ENCODE peak calls at places on chromosomes 4 and X, in nine cellular contexts. One of them, this sample, is unnamed.

GRCh38 chr4:3106339-3107186 is 32.1 kb downstream of the HTT start:
- DNase-seq in psoas muscle: peak
- DNase-seq in NCI-H748 treated with DMSO at 0.1 percent for 48 hours: no peak
- DNase-seq in NCI-H1694 treated with DMSO at 0.1 percent for 48 hours: peak
- DNase-seq in BE2C: peak
- DNase-seq in pons: peak
- DNase-seq in caudate nucleus: peak
- DNase-seq in A549: peak
- DNase-seq in LHCN-M2: peak
- DNase-seq in this sample: peak

GRCh38 chrX:22135171-22135711 is 103.1 kb downstream of the PHEX start:
- DNase-seq in psoas muscle: no peak
- DNase-seq in caudate nucleus: peak
- DNase-seq in pons: peak
- DNase-seq in NCI-H1694 treated with DMSO at 0.1 percent for 48 hours: peak
- DNase-seq in A549: no peak
- DNase-seq in LHCN-M2: peak
- DNase-seq in BE2C: peak
- DNase-seq in NCI-H748 treated with DMSO at 0.1 percent for 48 hours: no peak
- DNase-seq in this sample: peak

GRCh38 chrX:18793601-18794089 is 86.2 kb downstream of the PPEF1 start:
- DNase-seq in BE2C: no peak
- DNase-seq in A549: peak
- DNase-seq in pons: no peak
- DNase-seq in psoas muscle: no peak
- DNase-seq in NCI-H1694 treated with DMSO at 0.1 percent for 48 hours: peak
- DNase-seq in LHCN-M2: peak
- DNase-seq in caudate nucleus: no peak
- DNase-seq in NCI-H748 treated with DMSO at 0.1 percent for 48 hours: no peak
- DNase-seq in this sample: peak

GRCh38 chr4:6944311-6945051 is 34.9 kb downstream of the TBC1D14 start:
- DNase-seq in NCI-H748 treated with DMSO at 0.1 percent for 48 hours: no peak
- DNase-seq in caudate nucleus: no peak
- DNase-seq in pons: no peak
- DNase-seq in NCI-H1694 treated with DMSO at 0.1 percent for 48 hours: no peak
- DNase-seq in A549: no peak
- DNase-seq in psoas muscle: no peak
- DNase-seq in LHCN-M2: no peak
- DNase-seq in BE2C: no peak
- DNase-seq in this sample: no peak

GRCh38 chr4:76197971-76198410 is 15.6 kb downstream of the SCARB2 start:
- DNase-seq in psoas muscle: peak
- DNase-seq in NCI-H748 treated with DMSO at 0.1 percent for 48 hours: peak
- DNase-seq in LHCN-M2: peak
- DNase-seq in caudate nucleus: peak
- DNase-seq in NCI-H1694 treated with DMSO at 0.1 percent for 48 hours: peak
- DNase-seq in BE2C: peak
- DNase-seq in pons: peak
- DNase-seq in A549: no peak
- DNase-seq in this sample: peak

GRCh38 chr4:126627255-126627654 is 1005.5 kb upstream of the INTU start:
- DNase-seq in psoas muscle: no peak
- DNase-seq in A549: no peak
- DNase-seq in NCI-H1694 treated with DMSO at 0.1 percent for 48 hours: peak
- DNase-seq in LHCN-M2: peak
- DNase-seq in NCI-H748 treated with DMSO at 0.1 percent for 48 hours: no peak
- DNase-seq in pons: no peak
- DNase-seq in caudate nucleus: no peak
- DNase-seq in BE2C: peak
- DNase-seq in this sample: no peak

GRCh38 chrX:149045645-149046210 is 459.4 kb downstream of the IDS start:
- DNase-seq in BE2C: no peak
- DNase-seq in NCI-H748 treated with DMSO at 0.1 percent for 48 hours: no peak
- DNase-seq in NCI-H1694 treated with DMSO at 0.1 percent for 48 hours: no peak
- DNase-seq in A549: no peak
- DNase-seq in LHCN-M2: no peak
- DNase-seq in pons: no peak
- DNase-seq in caudate nucleus: no peak
- DNase-seq in psoas muscle: no peak
- DNase-seq in this sample: no peak

GRCh38 chrX:55161581-55161980 is 58.6 kb upstream of the PAGE5 start:
- DNase-seq in psoas muscle: no peak
- DNase-seq in BE2C: no peak
- DNase-seq in pons: peak
- DNase-seq in LHCN-M2: peak
- DNase-seq in A549: no peak
- DNase-seq in caudate nucleus: no peak
- DNase-seq in NCI-H1694 treated with DMSO at 0.1 percent for 48 hours: no peak
- DNase-seq in NCI-H748 treated with DMSO at 0.1 percent for 48 hours: no peak
- DNase-seq in this sample: peak

GRCh38 chrX:66046612-66047235 is 6.8 kb upstream of the VSIG4 start:
- DNase-seq in pons: no peak
- DNase-seq in LHCN-M2: no peak
- DNase-seq in NCI-H748 treated with DMSO at 0.1 percent for 48 hours: no peak
- DNase-seq in A549: no peak
- DNase-seq in psoas muscle: no peak
- DNase-seq in caudate nucleus: no peak
- DNase-seq in BE2C: no peak
- DNase-seq in NCI-H1694 treated with DMSO at 0.1 percent for 48 hours: no peak
- DNase-seq in this sample: no peak

GRCh38 chr4:140096921-140097320 is 57.1 kb downstream of the MAML3 start:
- DNase-seq in LHCN-M2: no peak
- DNase-seq in A549: no peak
- DNase-seq in caudate nucleus: no peak
- DNase-seq in NCI-H748 treated with DMSO at 0.1 percent for 48 hours: no peak
- DNase-seq in psoas muscle: no peak
- DNase-seq in BE2C: no peak
- DNase-seq in NCI-H1694 treated with DMSO at 0.1 percent for 48 hours: no peak
- DNase-seq in pons: no peak
- DNase-seq in this sample: no peak

GRCh38 chr4:37666625-37667071 is 19.5 kb downstream of the RELL1 start:
- DNase-seq in BE2C: no peak
- DNase-seq in NCI-H748 treated with DMSO at 0.1 percent for 48 hours: no peak
- DNase-seq in A549: peak
- DNase-seq in psoas muscle: peak
- DNase-seq in caudate nucleus: no peak
- DNase-seq in LHCN-M2: peak
- DNase-seq in pons: no peak
- DNase-seq in NCI-H1694 treated with DMSO at 0.1 percent for 48 hours: no peak
- DNase-seq in this sample: peak

GRCh38 chrX:1222511-1223252 is 10.2 kb upstream of the CRLF2 start:
- DNase-seq in caudate nucleus: no peak
- DNase-seq in NCI-H1694 treated with DMSO at 0.1 percent for 48 hours: no peak
- DNase-seq in pons: no peak
- DNase-seq in NCI-H748 treated with DMSO at 0.1 percent for 48 hours: no peak
- DNase-seq in psoas muscle: no peak
- DNase-seq in BE2C: no peak
- DNase-seq in LHCN-M2: peak
- DNase-seq in A549: peak
- DNase-seq in this sample: peak

GRCh38 chr4:113293043-113293560 is 243.6 kb downstream of the ANK2 start:
- DNase-seq in BE2C: no peak
- DNase-seq in NCI-H748 treated with DMSO at 0.1 percent for 48 hours: no peak
- DNase-seq in LHCN-M2: no peak
- DNase-seq in caudate nucleus: no peak
- DNase-seq in NCI-H1694 treated with DMSO at 0.1 percent for 48 hours: no peak
- DNase-seq in pons: peak
- DNase-seq in A549: no peak
- DNase-seq in psoas muscle: peak
- DNase-seq in this sample: no peak

GRCh38 chr4:158841540-158841939 is 72.7 kb downstream of the FNIP2 start:
- DNase-seq in NCI-H748 treated with DMSO at 0.1 percent for 48 hours: no peak
- DNase-seq in caudate nucleus: no peak
- DNase-seq in psoas muscle: no peak
- DNase-seq in BE2C: no peak
- DNase-seq in A549: no peak
- DNase-seq in NCI-H1694 treated with DMSO at 0.1 percent for 48 hours: no peak
- DNase-seq in pons: no peak
- DNase-seq in LHCN-M2: no peak
- DNase-seq in this sample: no peak

GRCh38 chr4:168923526-168924194 is 86.4 kb downstream of the CBR4 start:
- DNase-seq in NCI-H1694 treated with DMSO at 0.1 percent for 48 hours: peak
- DNase-seq in caudate nucleus: peak
- DNase-seq in BE2C: peak
- DNase-seq in NCI-H748 treated with DMSO at 0.1 percent for 48 hours: peak
- DNase-seq in LHCN-M2: peak
- DNase-seq in psoas muscle: no peak
- DNase-seq in pons: peak
- DNase-seq in A549: peak
- DNase-seq in this sample: peak

GRCh38 chrX:34300871-34301270 is 168.8 kb upstream of the FAM47A start:
- DNase-seq in NCI-H748 treated with DMSO at 0.1 percent for 48 hours: peak
- DNase-seq in NCI-H1694 treated with DMSO at 0.1 percent for 48 hours: peak
- DNase-seq in BE2C: peak
- DNase-seq in psoas muscle: no peak
- DNase-seq in LHCN-M2: peak
- DNase-seq in caudate nucleus: no peak
- DNase-seq in A549: no peak
- DNase-seq in pons: peak
- DNase-seq in this sample: peak

GRCh38 chr4:72468904-72469502 is 100.0 kb downstream of the ADAMTS3 start:
- DNase-seq in BE2C: no peak
- DNase-seq in A549: peak
- DNase-seq in psoas muscle: no peak
- DNase-seq in caudate nucleus: no peak
- DNase-seq in LHCN-M2: peak
- DNase-seq in pons: peak
- DNase-seq in NCI-H1694 treated with DMSO at 0.1 percent for 48 hours: peak
- DNase-seq in NCI-H748 treated with DMSO at 0.1 percent for 48 hours: no peak
- DNase-seq in this sample: peak

GRCh38 chr4:186765673-186766546 is 42.3 kb upstream of the FAT1 start:
- DNase-seq in psoas muscle: no peak
- DNase-seq in LHCN-M2: peak
- DNase-seq in A549: no peak
- DNase-seq in caudate nucleus: no peak
- DNase-seq in NCI-H748 treated with DMSO at 0.1 percent for 48 hours: no peak
- DNase-seq in NCI-H1694 treated with DMSO at 0.1 percent for 48 hours: no peak
- DNase-seq in pons: no peak
- DNase-seq in BE2C: no peak
- DNase-seq in this sample: peak

GRCh38 chr4:142095886-142096605 is 459.7 kb downstream of the IL15 start:
- DNase-seq in pons: peak
- DNase-seq in psoas muscle: no peak
- DNase-seq in caudate nucleus: no peak
- DNase-seq in NCI-H1694 treated with DMSO at 0.1 percent for 48 hours: no peak
- DNase-seq in LHCN-M2: peak
- DNase-seq in BE2C: peak
- DNase-seq in A549: peak
- DNase-seq in NCI-H748 treated with DMSO at 0.1 percent for 48 hours: no peak
- DNase-seq in this sample: peak

GRCh38 chr4:56941403-56941802 is 33.7 kb downstream of the REST start:
- DNase-seq in A549: no peak
- DNase-seq in NCI-H1694 treated with DMSO at 0.1 percent for 48 hours: no peak
- DNase-seq in BE2C: no peak
- DNase-seq in NCI-H748 treated with DMSO at 0.1 percent for 48 hours: no peak
- DNase-seq in pons: no peak
- DNase-seq in caudate nucleus: no peak
- DNase-seq in psoas muscle: no peak
- DNase-seq in LHCN-M2: no peak
- DNase-seq in this sample: no peak

GRCh38 chr4:153971878-153972277 is 183.0 kb upstream of the SFRP2 start:
- DNase-seq in NCI-H748 treated with DMSO at 0.1 percent for 48 hours: no peak
- DNase-seq in LHCN-M2: no peak
- DNase-seq in BE2C: no peak
- DNase-seq in NCI-H1694 treated with DMSO at 0.1 percent for 48 hours: no peak
- DNase-seq in caudate nucleus: no peak
- DNase-seq in A549: no peak
- DNase-seq in psoas muscle: no peak
- DNase-seq in pons: no peak
- DNase-seq in this sample: no peak

GRCh38 chrX:43589735-43590515 is 66.2 kb upstream of the MAOA start:
- DNase-seq in NCI-H1694 treated with DMSO at 0.1 percent for 48 hours: no peak
- DNase-seq in A549: no peak
- DNase-seq in NCI-H748 treated with DMSO at 0.1 percent for 48 hours: no peak
- DNase-seq in psoas muscle: no peak
- DNase-seq in LHCN-M2: peak
- DNase-seq in caudate nucleus: no peak
- DNase-seq in BE2C: no peak
- DNase-seq in pons: no peak
- DNase-seq in this sample: no peak

GRCh38 chr4:141636771-141637460 is 533 bp downstream of the IL15 start:
- DNase-seq in BE2C: peak
- DNase-seq in LHCN-M2: peak
- DNase-seq in pons: no peak
- DNase-seq in caudate nucleus: no peak
- DNase-seq in NCI-H1694 treated with DMSO at 0.1 percent for 48 hours: no peak
- DNase-seq in psoas muscle: peak
- DNase-seq in A549: peak
- DNase-seq in NCI-H748 treated with DMSO at 0.1 percent for 48 hours: no peak
- DNase-seq in this sample: peak

GRCh38 chr4:130183096-130183495 is 1087.1 kb downstream of the C4orf33 start:
- DNase-seq in A549: no peak
- DNase-seq in NCI-H748 treated with DMSO at 0.1 percent for 48 hours: no peak
- DNase-seq in LHCN-M2: no peak
- DNase-seq in caudate nucleus: no peak
- DNase-seq in NCI-H1694 treated with DMSO at 0.1 percent for 48 hours: no peak
- DNase-seq in psoas muscle: no peak
- DNase-seq in BE2C: no peak
- DNase-seq in pons: no peak
- DNase-seq in this sample: no peak

GRCh38 chr4:65381648-65382047 is 288.6 kb downstream of the EPHA5 start:
- DNase-seq in A549: no peak
- DNase-seq in LHCN-M2: no peak
- DNase-seq in NCI-H748 treated with DMSO at 0.1 percent for 48 hours: no peak
- DNase-seq in pons: no peak
- DNase-seq in BE2C: no peak
- DNase-seq in caudate nucleus: no peak
- DNase-seq in psoas muscle: no peak
- DNase-seq in NCI-H1694 treated with DMSO at 0.1 percent for 48 hours: no peak
- DNase-seq in this sample: no peak

GRCh38 chrX:150777328-150777992 is 84.3 kb downstream of the MTMR1 start:
- DNase-seq in BE2C: no peak
- DNase-seq in pons: no peak
- DNase-seq in caudate nucleus: no peak
- DNase-seq in NCI-H1694 treated with DMSO at 0.1 percent for 48 hours: no peak
- DNase-seq in psoas muscle: no peak
- DNase-seq in A549: no peak
- DNase-seq in LHCN-M2: no peak
- DNase-seq in NCI-H748 treated with DMSO at 0.1 percent for 48 hours: no peak
- DNase-seq in this sample: no peak

GRCh38 chr4:94758141-94758699 is 465 bp downstream of the BMPR1B start:
- DNase-seq in caudate nucleus: peak
- DNase-seq in NCI-H1694 treated with DMSO at 0.1 percent for 48 hours: no peak
- DNase-seq in A549: no peak
- DNase-seq in pons: no peak
- DNase-seq in psoas muscle: peak
- DNase-seq in NCI-H748 treated with DMSO at 0.1 percent for 48 hours: no peak
- DNase-seq in LHCN-M2: peak
- DNase-seq in BE2C: peak
- DNase-seq in this sample: peak

GRCh38 chrX:69024931-69025330 is 140.3 kb downstream of the PJA1 start:
- DNase-seq in LHCN-M2: peak
- DNase-seq in A549: no peak
- DNase-seq in NCI-H1694 treated with DMSO at 0.1 percent for 48 hours: no peak
- DNase-seq in psoas muscle: peak
- DNase-seq in NCI-H748 treated with DMSO at 0.1 percent for 48 hours: no peak
- DNase-seq in pons: no peak
- DNase-seq in caudate nucleus: no peak
- DNase-seq in BE2C: peak
- DNase-seq in this sample: peak

GRCh38 chr4:184693056-184693455 is 40.8 kb downstream of the CENPU start:
- DNase-seq in NCI-H1694 treated with DMSO at 0.1 percent for 48 hours: no peak
- DNase-seq in pons: no peak
- DNase-seq in psoas muscle: no peak
- DNase-seq in NCI-H748 treated with DMSO at 0.1 percent for 48 hours: no peak
- DNase-seq in LHCN-M2: no peak
- DNase-seq in caudate nucleus: no peak
- DNase-seq in BE2C: no peak
- DNase-seq in A549: no peak
- DNase-seq in this sample: no peak

GRCh38 chr4:82648356-82648755 is 86.6 kb upstream of the TMEM150C start:
- DNase-seq in LHCN-M2: peak
- DNase-seq in psoas muscle: no peak
- DNase-seq in NCI-H1694 treated with DMSO at 0.1 percent for 48 hours: no peak
- DNase-seq in NCI-H748 treated with DMSO at 0.1 percent for 48 hours: no peak
- DNase-seq in pons: no peak
- DNase-seq in A549: no peak
- DNase-seq in caudate nucleus: no peak
- DNase-seq in BE2C: no peak
- DNase-seq in this sample: no peak

GRCh38 chr4:80125252-80126177 is 52.5 kb upstream of the ANTXR2 start:
- DNase-seq in BE2C: no peak
- DNase-seq in A549: no peak
- DNase-seq in caudate nucleus: no peak
- DNase-seq in NCI-H1694 treated with DMSO at 0.1 percent for 48 hours: peak
- DNase-seq in LHCN-M2: peak
- DNase-seq in psoas muscle: no peak
- DNase-seq in pons: peak
- DNase-seq in NCI-H748 treated with DMSO at 0.1 percent for 48 hours: no peak
- DNase-seq in this sample: peak